ENCODE peak calls at places on chromosomes 13 and 19, in six cellular contexts. One of them, this sample, is unnamed.

GRCh38 chr19:46373573-46374359 is 26.9 kb downstream of the PPP5C start:
- DNase-seq in heart right ventricle: peak
- DNase-seq in cardiac muscle cell: no peak
- DNase-seq in A549: peak
- DNase-seq in psoas muscle: peak
- DNase-seq in ovary: peak
- DNase-seq in this sample: peak

GRCh38 chr19:14347999-14348889 is 33.0 kb upstream of the ADGRE5 start:
- DNase-seq in heart right ventricle: peak
- DNase-seq in cardiac muscle cell: peak
- DNase-seq in A549: peak
- DNase-seq in psoas muscle: peak
- DNase-seq in ovary: peak
- DNase-seq in this sample: no peak

GRCh38 chr13:39575641-39576238 is 27.3 kb downstream of the LHFPL6 start:
- DNase-seq in heart right ventricle: no peak
- DNase-seq in cardiac muscle cell: peak
- DNase-seq in A549: no peak
- DNase-seq in psoas muscle: no peak
- DNase-seq in ovary: no peak
- DNase-seq in this sample: no peak

GRCh38 chr13:71962735-71963134 is 95.7 kb upstream of the DACH1 start:
- DNase-seq in heart right ventricle: no peak
- DNase-seq in cardiac muscle cell: no peak
- DNase-seq in A549: no peak
- DNase-seq in psoas muscle: no peak
- DNase-seq in ovary: no peak
- DNase-seq in this sample: no peak

GRCh38 chr13:30341815-30342570 is 34.6 kb upstream of the KATNAL1 start:
- DNase-seq in heart right ventricle: peak
- DNase-seq in cardiac muscle cell: peak
- DNase-seq in A549: no peak
- DNase-seq in psoas muscle: peak
- DNase-seq in ovary: peak
- DNase-seq in this sample: peak

GRCh38 chr19:55319786-55320185 is 5.4 kb downstream of the TMEM150B start:
- DNase-seq in heart right ventricle: peak
- DNase-seq in cardiac muscle cell: peak
- DNase-seq in A549: no peak
- DNase-seq in psoas muscle: peak
- DNase-seq in ovary: peak
- DNase-seq in this sample: no peak

GRCh38 chr13:40600145-40600751 is 66.2 kb downstream of the FOXO1 start:
- DNase-seq in heart right ventricle: no peak
- DNase-seq in cardiac muscle cell: no peak
- DNase-seq in A549: no peak
- DNase-seq in psoas muscle: no peak
- DNase-seq in ovary: no peak
- DNase-seq in this sample: no peak

GRCh38 chr19:29285878-29286277 is 72.9 kb upstream of the UQCRFS1 start:
- DNase-seq in heart right ventricle: no peak
- DNase-seq in cardiac muscle cell: peak
- DNase-seq in A549: no peak
- DNase-seq in psoas muscle: no peak
- DNase-seq in ovary: no peak
- DNase-seq in this sample: no peak

GRCh38 chr19:39247701-39248664 is 673 bp downstream of the IFNL4 start:
- DNase-seq in heart right ventricle: no peak
- DNase-seq in cardiac muscle cell: peak
- DNase-seq in A549: no peak
- DNase-seq in psoas muscle: no peak
- DNase-seq in ovary: no peak
- DNase-seq in this sample: no peak

GRCh38 chr19:15584541-15585115 is 30.4 kb upstream of the CYP4F8 start:
- DNase-seq in heart right ventricle: peak
- DNase-seq in cardiac muscle cell: peak
- DNase-seq in A549: peak
- DNase-seq in psoas muscle: peak
- DNase-seq in ovary: peak
- DNase-seq in this sample: peak

GRCh38 chr19:3985643-3986259 is 488 bp upstream of the EEF2 start:
- DNase-seq in heart right ventricle: no peak
- DNase-seq in cardiac muscle cell: no peak
- DNase-seq in A549: no peak
- DNase-seq in psoas muscle: no peak
- DNase-seq in ovary: no peak
- DNase-seq in this sample: peak

GRCh38 chr19:3984908-3985642 is at the start of gene EEF2:
- DNase-seq in heart right ventricle: peak
- DNase-seq in cardiac muscle cell: peak
- DNase-seq in A549: peak
- DNase-seq in psoas muscle: peak
- DNase-seq in ovary: peak
- DNase-seq in this sample: peak

GRCh38 chr19:3984584-3984907 is 717 bp downstream of the EEF2 start:
- DNase-seq in heart right ventricle: no peak
- DNase-seq in cardiac muscle cell: no peak
- DNase-seq in A549: no peak
- DNase-seq in psoas muscle: no peak
- DNase-seq in ovary: no peak
- DNase-seq in this sample: no peak

GRCh38 chr19:3987619-3988371 is 2.5 kb upstream of the EEF2 start:
- DNase-seq in heart right ventricle: peak
- DNase-seq in cardiac muscle cell: peak
- DNase-seq in A549: peak
- DNase-seq in psoas muscle: peak
- DNase-seq in ovary: peak
- DNase-seq in this sample: no peak

GRCh38 chr19:3986260-3987041 is 1.2 kb upstream of the EEF2 start:
- DNase-seq in heart right ventricle: no peak
- DNase-seq in cardiac muscle cell: peak
- DNase-seq in A549: peak
- DNase-seq in psoas muscle: no peak
- DNase-seq in ovary: no peak
- DNase-seq in this sample: no peak
- H3K4me3 ChIP-seq in heart right ventricle: peak
- H3K4me3 ChIP-seq in cardiac muscle cell: peak
- H3K4me3 ChIP-seq in A549: peak
- H3K4me3 ChIP-seq in psoas muscle: peak
- H3K4me3 ChIP-seq in ovary: peak
- H3K4me3 ChIP-seq in this sample: peak

GRCh38 chr19:1222394-1222793 is 15.4 kb downstream of the CBARP start:
- DNase-seq in heart right ventricle: no peak
- DNase-seq in cardiac muscle cell: no peak
- DNase-seq in A549: no peak
- DNase-seq in psoas muscle: no peak
- DNase-seq in ovary: no peak
- DNase-seq in this sample: no peak
- TF ChIP-seq CTCF in heart right ventricle: no peak
- TF ChIP-seq CTCF in cardiac muscle cell: peak
- TF ChIP-seq CTCF in A549: no peak
- TF ChIP-seq CTCF in psoas muscle: no peak
- TF ChIP-seq CTCF in ovary: no peak
- TF ChIP-seq CTCF in this sample: no peak

GRCh38 chr13:101025519-101025918 is 350.9 kb upstream of the TMTC4 start:
- DNase-seq in heart right ventricle: no peak
- DNase-seq in cardiac muscle cell: no peak
- DNase-seq in A549: no peak
- DNase-seq in psoas muscle: no peak
- DNase-seq in ovary: no peak
- DNase-seq in this sample: no peak
- H3K27ac ChIP-seq in heart right ventricle: no peak
- H3K27ac ChIP-seq in cardiac muscle cell: no peak
- H3K27ac ChIP-seq in A549: no peak
- H3K27ac ChIP-seq in psoas muscle: no peak
- H3K27ac ChIP-seq in ovary: no peak
- H3K27ac ChIP-seq in this sample: no peak

DNA sequence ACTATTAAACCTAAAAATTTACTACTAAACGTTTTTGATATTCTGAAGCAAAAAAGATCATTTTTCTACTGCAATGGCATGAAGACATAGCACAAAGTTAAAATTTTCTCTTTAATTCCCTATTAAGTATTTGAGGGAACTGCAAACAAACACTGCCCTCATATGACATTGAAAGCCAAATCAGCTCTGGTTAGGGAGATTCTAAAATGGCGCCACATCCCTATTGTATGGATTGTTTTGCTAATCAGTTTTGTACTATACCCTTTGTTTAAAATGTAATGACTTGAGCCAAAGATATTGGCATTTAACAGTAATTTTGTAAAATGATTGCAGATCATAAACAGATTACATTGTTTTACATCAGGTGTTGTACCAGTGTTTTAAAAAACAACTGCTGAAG is 65.8 kb downstream of the FLT1 start:
- DNase-seq in heart right ventricle: no peak
- DNase-seq in cardiac muscle cell: no peak
- DNase-seq in A549: no peak
- DNase-seq in psoas muscle: no peak
- DNase-seq in ovary: no peak
- DNase-seq in this sample: no peak
- H3K4me3 ChIP-seq in heart right ventricle: no peak
- H3K4me3 ChIP-seq in cardiac muscle cell: no peak
- H3K4me3 ChIP-seq in A549: no peak
- H3K4me3 ChIP-seq in psoas muscle: no peak
- H3K4me3 ChIP-seq in ovary: no peak
- H3K4me3 ChIP-seq in this sample: no peak

GRCh38 chr13:59364508-59365187 is 799.1 kb downstream of the DIAPH3 start:
- DNase-seq in heart right ventricle: no peak
- DNase-seq in cardiac muscle cell: peak
- DNase-seq in A549: peak
- DNase-seq in psoas muscle: no peak
- DNase-seq in ovary: no peak
- DNase-seq in this sample: no peak
- TF ChIP-seq CTCF in heart right ventricle: peak
- TF ChIP-seq CTCF in cardiac muscle cell: no peak
- TF ChIP-seq CTCF in A549: no peak
- TF ChIP-seq CTCF in psoas muscle: no peak
- TF ChIP-seq CTCF in ovary: no peak
- TF ChIP-seq CTCF in this sample: no peak

GRCh38 chr13:31996611-31997010 is 35.0 kb upstream of the FRY start:
- DNase-seq in heart right ventricle: no peak
- DNase-seq in cardiac muscle cell: no peak
- DNase-seq in A549: no peak
- DNase-seq in psoas muscle: no peak
- DNase-seq in ovary: no peak
- DNase-seq in this sample: no peak

GRCh38 chr13:32001392-32001768 is 30.2 kb upstream of the FRY start:
- DNase-seq in heart right ventricle: peak
- DNase-seq in cardiac muscle cell: peak
- DNase-seq in A549: peak
- DNase-seq in psoas muscle: no peak
- DNase-seq in ovary: no peak
- DNase-seq in this sample: no peak

GRCh38 chr13:32001769-32002168 is 29.8 kb upstream of the FRY start:
- DNase-seq in heart right ventricle: no peak
- DNase-seq in cardiac muscle cell: no peak
- DNase-seq in A549: no peak
- DNase-seq in psoas muscle: no peak
- DNase-seq in ovary: no peak
- DNase-seq in this sample: no peak

GRCh38 chr13:31997641-31998040 is 33.9 kb upstream of the FRY start:
- DNase-seq in heart right ventricle: no peak
- DNase-seq in cardiac muscle cell: no peak
- DNase-seq in A549: no peak
- DNase-seq in psoas muscle: no peak
- DNase-seq in ovary: no peak
- DNase-seq in this sample: no peak

DNA sequence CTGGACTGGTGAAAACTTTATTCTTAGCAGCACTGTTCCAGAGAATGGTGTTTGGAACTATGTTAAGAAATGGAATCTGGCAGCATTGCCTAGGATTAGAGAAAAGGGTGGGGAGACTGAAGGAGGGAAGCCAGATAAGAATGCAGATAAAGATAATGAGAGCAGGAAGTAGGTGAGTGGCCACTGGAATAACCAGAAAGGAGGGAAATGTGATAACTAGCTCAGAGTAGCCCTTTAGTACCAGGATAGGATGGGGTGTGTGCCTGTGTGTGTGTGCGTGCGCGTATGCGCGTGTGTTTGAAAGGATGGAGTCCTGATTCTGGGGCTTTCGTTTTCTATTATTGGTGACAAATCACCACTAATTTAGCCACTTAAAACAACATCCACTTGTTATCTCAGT is 33.4 kb upstream of the FRY start:
- DNase-seq in heart right ventricle: peak
- DNase-seq in cardiac muscle cell: peak
- DNase-seq in A549: no peak
- DNase-seq in psoas muscle: no peak
- DNase-seq in ovary: no peak
- DNase-seq in this sample: no peak
- H3K27ac ChIP-seq in heart right ventricle: peak
- H3K27ac ChIP-seq in cardiac muscle cell: no peak
- H3K27ac ChIP-seq in A549: no peak
- H3K27ac ChIP-seq in psoas muscle: no peak
- H3K27ac ChIP-seq in ovary: no peak
- H3K27ac ChIP-seq in this sample: no peak

This sample was measured in coronary artery.